ENCODE peak calls at places on chromosomes 11 and 22, in four cellular contexts. W is hypothalamus, J is mucosa of gallbladder, P is NCI-H1417. R is an unnamed sample.

GRCh38 chr11:76248210-76248609 is 41.9 kb upstream of the WNT11 start:
- DNase-seq in W (no peak), J (no peak), P (no peak), R (no peak)

GRCh38 chr11:77027275-77027674 is 6.9 kb upstream of the B3GNT6 start:
- DNase-seq in W (no peak), J (no peak), P (no peak), R (no peak)

GRCh38 chr11:46537851-46538295 is 56.0 kb downstream of the AMBRA1 start:
- DNase-seq in W (peak), J (peak), P (peak), R (peak)

GRCh38 chr11:102664001-102664752 is 39.0 kb upstream of the MMP20 start:
- DNase-seq in W (no peak), J (no peak), P (no peak), R (no peak)

GRCh38 chr11:6612008-6612815 is at the start of gene TAF10:
- DNase-seq in W (peak), J (peak), P (peak), R (peak)

GRCh38 chr11:104946907-104947306 is 21.5 kb downstream of the CASP4 start:
- DNase-seq in W (no peak), J (peak), P (peak), R (peak)

GRCh38 chr11:116787436-116787785 is 412 bp downstream of the ZPR1 start:
- DNase-seq in W (no peak), J (no peak), P (no peak), R (peak)

GRCh38 chr11:33444835-33445594 is 187.8 kb downstream of the HIPK3 start:
- DNase-seq in W (no peak), J (no peak), P (no peak), R (no peak)

GRCh38 chr11:67082071-67082791 is 25.6 kb downstream of the RHOD start:
- DNase-seq in W (no peak), J (no peak), P (no peak), R (no peak)

GRCh38 chr11:12675951-12676711 is 1.9 kb downstream of the TEAD1 start:
- DNase-seq in W (no peak), J (no peak), P (no peak), R (peak)

GRCh38 chr11:128949791-128950454 is 7.3 kb upstream of the TP53AIP1 start:
- DNase-seq in W (no peak), J (peak), P (no peak), R (no peak)

GRCh38 chr22:21861856-21862255 is 5.6 kb downstream of the MAPK1 start:
- DNase-seq in W (no peak), J (no peak), P (no peak), R (no peak)

GRCh38 chr11:45921561-45922424 is 663 bp upstream of the LARGE2 start:
- DNase-seq in W (no peak), J (no peak), P (peak), R (peak)

GRCh38 chr22:25131198-25131887 is 68.3 kb upstream of the CRYBB3 start:
- DNase-seq in W (no peak), J (no peak), P (no peak), R (no peak)

GRCh38 chr11:70751142-70751734 is 352.9 kb downstream of the CTTN start:
- DNase-seq in W (no peak), J (no peak), P (no peak), R (no peak)

GRCh38 chr11:65872555-65873279 is at the start of gene EFEMP2:
- DNase-seq in W (no peak), J (no peak), P (no peak), R (no peak)

GRCh38 chr11:59221438-59221837 is 8.7 kb upstream of the MPEG1 start:
- DNase-seq in W (no peak), J (no peak), P (no peak), R (no peak)

GRCh38 chr11:10556590-10556989 is 11.9 kb downstream of the LYVE1 start:
- DNase-seq in W (no peak), J (no peak), P (no peak), R (no peak)

GRCh38 chr11:93054881-93055280 is 85.4 kb downstream of the MTNR1B start:
- DNase-seq in W (no peak), J (no peak), P (no peak), R (no peak)

GRCh38 chr11:134228625-134229024 is 4.2 kb downstream of the VPS26B start:
- DNase-seq in W (no peak), J (no peak), P (no peak), R (no peak)

GRCh38 chr22:27800250-27801131 is 1.1 kb downstream of the MN1 start:
- DNase-seq in W (no peak), J (no peak), P (no peak), R (no peak)

GRCh38 chr11:7449196-7449840 is 36.0 kb upstream of the OLFML1 start:
- DNase-seq in W (no peak), J (peak), P (no peak), R (no peak)

GRCh38 chr22:40721266-40721665 is 42.0 kb downstream of the MCHR1 start:
- DNase-seq in W (no peak), J (no peak), P (peak), R (no peak)

GRCh38 chr11:5564259-5565019 is 16.1 kb upstream of the OR52H1 start:
- DNase-seq in W (no peak), J (no peak), P (no peak), R (no peak)

GRCh38 chr11:44516688-44517301 is 48.7 kb upstream of the CD82 start:
- DNase-seq in W (no peak), J (no peak), P (no peak), R (no peak)

GRCh38 chr11:24163146-24163545 is 333.7 kb upstream of the LUZP2 start:
- DNase-seq in W (no peak), J (no peak), P (no peak), R (no peak)

GRCh38 chr11:134524201-134524600 is 112.2 kb upstream of the B3GAT1 start:
- DNase-seq in W (no peak), J (no peak), P (no peak), R (no peak)

GRCh38 chr11:67584881-67585873 is 1.6 kb downstream of the GSTP1 start:
- DNase-seq in W (no peak), J (no peak), P (no peak), R (no peak)

GRCh38 chr11:43736502-43737193 is 56.1 kb downstream of the HSD17B12 start:
- DNase-seq in W (no peak), J (no peak), P (peak), R (no peak)

GRCh38 chr11:16404781-16405180 is 48.4 kb upstream of the SOX6 start:
- DNase-seq in W (no peak), J (no peak), P (no peak), R (no peak)

GRCh38 chr11:19868281-19868821 is 155.7 kb downstream of the NAV2 start:
- DNase-seq in W (peak), J (no peak), P (peak), R (no peak)

GRCh38 chr11:2269601-2270321 is 627 bp downstream of the ASCL2 start:
- DNase-seq in W (no peak), J (peak), P (no peak), R (peak)

GRCh38 chr11:100918551-100919500 is 210.8 kb downstream of the PGR start:
- DNase-seq in W (no peak), J (no peak), P (peak), R (no peak)

GRCh38 chr11:95608093-95608492 is 181.5 kb downstream of the FAM76B start:
- DNase-seq in W (no peak), J (no peak), P (no peak), R (no peak)

GRCh38 chr22:50469377-50470305 is 5.2 kb downstream of the SBF1 start:
- DNase-seq in W (no peak), J (peak), P (peak), R (peak)

GRCh38 chr22:17785185-17786184 is 11.2 kb upstream of the BID start:
- DNase-seq in W (peak), J (peak), P (no peak), R (peak)

GRCh38 chr11:66739983-66740382 is 11.0 kb upstream of the SPTBN2 start:
- DNase-seq in W (no peak), J (no peak), P (no peak), R (no peak)

GRCh38 chr11:9982796-9983579 is 311.0 kb downstream of the SBF2 start:
- DNase-seq in W (peak), J (no peak), P (no peak), R (no peak)

R was measured in testis.